ENCODE peak calls at places on chromosomes 1 and 21, in six cellular contexts. K is breast epithelium; R is HCT116; W is GM10248; C is astrocyte of the spinal cord; N is activated CD8-positive, alpha-beta memory T cell treated with anti-CD3 and anti-CD28 coated beads for 4 hours. H is an unnamed sample.

GRCh38 chr1:4563586-4563985 is 90.8 kb upstream of the AJAP1 start:
- DNase-seq in K (no peak), R (no peak), W (no peak), C (no peak), N (no peak), H (no peak)

GRCh38 chr1:168092566-168093355 is 44.0 kb downstream of the GPR161 start:
- DNase-seq in K (no peak), R (peak; percentile 19), W (no peak), C (no peak), N (no peak), H (no peak)

GRCh38 chr1:202234331-202235002 is 40.9 kb downstream of the LGR6 start:
- DNase-seq in K (no peak), R (no peak), W (no peak), C (peak; percentile 59), N (no peak), H (no peak)

GRCh38 chr1:203406446-203407045 is 55.6 kb upstream of the FMOD start:
- DNase-seq in K (no peak), R (no peak), W (no peak), C (no peak), N (no peak), H (no peak)

GRCh38 chr1:35605071-35605881 is 32.2 kb downstream of the TFAP2E start:
- DNase-seq in K (no peak), R (no peak), W (no peak), C (peak; percentile 16), N (no peak), H (no peak)

GRCh38 chr1:230186003-230186863 is 119.2 kb downstream of the GALNT2 start:
- DNase-seq in K (peak; percentile 66), R (peak; percentile 76), W (no peak), C (peak; percentile 88), N (no peak), H (peak; percentile 76)

GRCh38 chr21:31158789-31159581 is 120.7 kb upstream of the KRTAP19-8 start:
- DNase-seq in K (no peak), R (no peak), W (no peak), C (peak; percentile 31), N (no peak), H (no peak)

GRCh38 chr1:108080448-108080847 is 115.5 kb upstream of the VAV3 start:
- DNase-seq in K (no peak), R (no peak), W (no peak), C (no peak), N (peak; percentile 29), H (no peak)

GRCh38 chr1:36365310-36365895 is 20.3 kb downstream of the STK40 start:
- DNase-seq in K (no peak), R (no peak), W (no peak), C (no peak), N (no peak), H (no peak)

GRCh38 chr1:43373034-43373940 is 5.5 kb upstream of the ELOVL1 start:
- DNase-seq in K (no peak), R (peak; percentile 86), W (no peak), C (peak; percentile 80), N (no peak), H (peak; percentile 78)

GRCh38 chr1:175820456-175820855 is 77.1 kb upstream of the TNR start:
- DNase-seq in K (no peak), R (no peak), W (no peak), C (no peak), N (no peak), H (no peak)

GRCh38 chr1:227891223-227891954 is 56.3 kb downstream of the WNT9A start:
- DNase-seq in K (no peak), R (no peak), W (no peak), C (no peak), N (no peak), H (no peak)

GRCh38 chr1:63662846-63663245 is 69.6 kb downstream of the PGM1 start:
- DNase-seq in K (no peak), R (peak; percentile 85), W (no peak), C (peak; percentile 73), N (no peak), H (no peak)

GRCh38 chr1:29753244-29753643 is 516.9 kb downstream of the PTPRU start:
- DNase-seq in K (no peak), R (no peak), W (no peak), C (no peak), N (no peak), H (no peak)

GRCh38 chr21:29501451-29501850 is 202.7 kb downstream of the BACH1 start:
- DNase-seq in K (no peak), R (no peak), W (no peak), C (peak; percentile 83), N (no peak), H (no peak)

GRCh38 chr1:163528710-163529348 is 207.1 kb downstream of the NUF2 start:
- DNase-seq in K (no peak), R (peak; percentile 13), W (peak; percentile 10), C (peak; percentile 40), N (no peak), H (peak; percentile 10)

GRCh38 chr1:72229893-72230292 is 52.4 kb downstream of the NEGR1 start:
- DNase-seq in K (no peak), R (no peak), W (no peak), C (no peak), N (no peak), H (no peak)

GRCh38 chr1:225670806-225671733 is 18.1 kb upstream of the ENAH start:
- DNase-seq in K (no peak), R (no peak), W (no peak), C (no peak), N (no peak), H (no peak)

GRCh38 chr1:47571952-47572351 is 134.1 kb downstream of the FOXD2 start:
- DNase-seq in K (no peak), R (no peak), W (no peak), C (no peak), N (no peak), H (no peak)

GRCh38 chr1:81232505-81232904 is 568.2 kb upstream of the ADGRL2 start:
- DNase-seq in K (no peak), R (no peak), W (no peak), C (no peak), N (no peak), H (no peak)